ENCODE peak calls at places on chromosomes 3 and 15, in five cellular contexts. G is HL-60, V is ovary, D is left ventricle myocardium inferior, K is tibial artery. R is an unnamed sample.

GRCh38 chr15:71278989-71279756 is 163.9 kb downstream of the THSD4 start:
- DNase-seq in G (peak), V (no peak), D (no peak), K (peak), R (peak)

GRCh38 chr15:51874751-51875644 is 45.5 kb downstream of the TMOD3 start:
- DNase-seq in G (no peak), V (no peak), D (no peak), K (no peak), R (peak)

GRCh38 chr15:79091204-79091867 is 756 bp upstream of the RASGRF1 start:
- DNase-seq in G (peak), V (no peak), D (no peak), K (peak), R (no peak)

GRCh38 chr3:121660356-121661171 is at the start of gene HCLS1:
- DNase-seq in G (peak), V (no peak), D (peak), K (no peak), R (peak)

GRCh38 chr3:159947220-159947619 is 41.4 kb upstream of the IL12A start:
- DNase-seq in G (no peak), V (no peak), D (no peak), K (no peak), R (no peak)

GRCh38 chr3:5053021-5053831 is 68.9 kb upstream of the ARL8B start:
- DNase-seq in G (peak), V (no peak), D (no peak), K (peak), R (no peak)

GRCh38 chr3:143433787-143434378 is 314.3 kb downstream of the CHST2 start:
- DNase-seq in G (no peak), V (no peak), D (no peak), K (no peak), R (no peak)

GRCh38 chr3:188088948-188089685 is 64.8 kb upstream of the LPP start:
- DNase-seq in G (peak), V (no peak), D (no peak), K (no peak), R (no peak)

GRCh38 chr3:178960191-178960590 is 111.4 kb downstream of the ZMAT3 start:
- DNase-seq in G (no peak), V (no peak), D (no peak), K (no peak), R (no peak)

GRCh38 chr15:74901612-74902063 is 5.0 kb downstream of the FAM219B start:
- DNase-seq in G (peak), V (peak), D (peak), K (peak), R (peak)

GRCh38 chr15:70098461-70099166 is 897 bp upstream of the TLE3 start:
- DNase-seq in G (no peak), V (peak), D (peak), K (peak), R (no peak)

GRCh38 chr3:45841380-45841700 is 579 bp downstream of the LZTFL1 start:
- DNase-seq in G (peak), V (peak), D (no peak), K (no peak), R (no peak)

GRCh38 chr3:122961146-122961545 is 66.4 kb downstream of the SEMA5B start:
- DNase-seq in G (no peak), V (no peak), D (no peak), K (no peak), R (no peak)

GRCh38 chr15:58222698-58223097 is 84.5 kb downstream of the AQP9 start:
- DNase-seq in G (no peak), V (no peak), D (no peak), K (no peak), R (no peak)

GRCh38 chr15:22955544-22956085 is 24.6 kb downstream of the CYFIP1 start:
- DNase-seq in G (peak), V (no peak), D (no peak), K (no peak), R (no peak)

GRCh38 chr15:99450896-99451358 is 114.9 kb upstream of the MEF2A start:
- DNase-seq in G (peak), V (peak), D (peak), K (peak), R (peak)

GRCh38 chr15:86555114-86555513 is 475.4 kb downstream of the AGBL1 start:
- DNase-seq in G (no peak), V (no peak), D (no peak), K (no peak), R (no peak)

GRCh38 chr15:92391640-92392039 is 2.0 kb upstream of the ST8SIA2 start:
- DNase-seq in G (no peak), V (no peak), D (no peak), K (no peak), R (no peak)

DNA sequence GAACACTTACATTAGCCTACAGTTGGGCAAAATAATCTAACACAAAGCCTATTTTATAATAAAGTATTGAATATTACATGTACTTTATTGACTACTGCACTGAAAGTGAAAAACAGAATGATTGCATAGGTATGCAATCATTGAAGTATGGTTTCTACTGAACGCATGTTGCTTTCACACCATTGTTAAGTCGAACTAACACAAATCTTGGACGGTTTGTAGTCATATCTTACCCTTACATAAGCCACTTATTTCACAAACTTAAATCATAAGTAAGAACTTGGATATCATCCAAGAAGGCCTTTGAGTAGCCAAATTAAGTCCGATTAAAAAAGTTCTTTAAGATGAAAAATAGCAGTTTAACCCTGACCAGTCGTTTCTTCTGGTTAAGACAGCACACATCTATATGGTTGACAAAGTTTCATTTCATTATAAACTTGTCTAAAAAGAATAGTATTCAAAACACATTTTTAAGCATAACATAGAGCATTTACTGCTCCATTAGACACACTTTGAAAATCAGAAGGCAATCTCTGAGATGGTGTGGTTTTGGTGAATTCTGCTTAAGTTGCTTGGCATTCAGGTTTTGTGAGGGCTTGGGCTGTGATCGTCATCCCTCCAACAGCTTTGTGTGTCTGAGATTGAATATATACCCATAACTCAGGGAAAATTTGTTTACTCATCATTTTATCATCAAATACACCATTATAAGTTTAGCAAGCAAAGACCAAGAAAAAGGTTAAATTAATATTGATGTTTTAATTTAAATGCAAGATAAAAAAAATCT is 92.1 kb downstream of the NFKBIZ start:
- DNase-seq in G (no peak), V (no peak), D (no peak), K (no peak), R (no peak)
- H3K4me3 ChIP-seq in G (no peak), V (no peak), D (no peak), K (no peak), R (no peak)

GRCh38 chr15:45784656-45785055 is 149.8 kb downstream of the SQOR start:
- DNase-seq in G (no peak), V (no peak), D (no peak), K (no peak), R (no peak)

GRCh38 chr15:45776772-45777171 is 141.9 kb downstream of the SQOR start:
- DNase-seq in G (no peak), V (no peak), D (no peak), K (no peak), R (no peak)

GRCh38 chr15:45785897-45786296 is 151.1 kb downstream of the SQOR start:
- DNase-seq in G (no peak), V (no peak), D (no peak), K (no peak), R (no peak)

GRCh38 chr15:45777781-45778180 is 143.0 kb downstream of the SQOR start:
- DNase-seq in G (no peak), V (no peak), D (no peak), K (no peak), R (no peak)

DNA sequence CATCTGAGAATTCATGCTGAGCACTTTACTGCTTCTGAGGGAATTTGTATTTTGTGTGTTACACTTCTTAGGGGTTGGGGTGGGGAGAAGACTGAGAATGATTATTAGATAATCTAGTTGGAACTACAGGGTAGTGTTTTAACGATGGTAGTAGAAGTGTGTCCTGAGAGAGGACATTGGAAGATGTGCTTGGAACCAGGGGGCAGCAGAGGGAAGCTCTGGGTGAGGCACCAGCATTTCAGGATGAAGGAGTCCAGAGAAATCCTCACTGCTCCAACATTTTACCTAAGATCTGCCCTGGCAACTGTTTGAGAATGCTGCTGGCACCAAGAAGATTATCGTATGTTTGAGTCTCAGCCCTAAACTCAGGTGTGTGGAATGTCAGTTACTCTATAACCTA is 145.5 kb downstream of the SQOR start:
- DNase-seq in G (no peak), V (no peak), D (no peak), K (no peak), R (no peak)
- TF ChIP-seq CTCF in G (no peak), V (no peak), D (no peak), K (no peak), R (no peak)

GRCh38 chr15:39503526-39503925 is 77.4 kb upstream of the THBS1 start:
- DNase-seq in G (no peak), V (no peak), D (no peak), K (no peak), R (no peak)

GRCh38 chr15:39501366-39501765 is 79.5 kb upstream of the THBS1 start:
- DNase-seq in G (no peak), V (no peak), D (no peak), K (no peak), R (no peak)

GRCh38 chr15:39502048-39502447 is 78.8 kb upstream of the THBS1 start:
- DNase-seq in G (no peak), V (no peak), D (no peak), K (no peak), R (no peak)

GRCh38 chr15:39504812-39505211 is 76.1 kb upstream of the THBS1 start:
- DNase-seq in G (no peak), V (no peak), D (no peak), K (no peak), R (no peak)

GRCh38 chr15:39502616-39503195 is 78.2 kb upstream of the THBS1 start:
- DNase-seq in G (no peak), V (no peak), D (no peak), K (no peak), R (no peak)
- H3K27ac ChIP-seq in G (no peak), V (peak), D (no peak), K (no peak), R (no peak)

DNA sequence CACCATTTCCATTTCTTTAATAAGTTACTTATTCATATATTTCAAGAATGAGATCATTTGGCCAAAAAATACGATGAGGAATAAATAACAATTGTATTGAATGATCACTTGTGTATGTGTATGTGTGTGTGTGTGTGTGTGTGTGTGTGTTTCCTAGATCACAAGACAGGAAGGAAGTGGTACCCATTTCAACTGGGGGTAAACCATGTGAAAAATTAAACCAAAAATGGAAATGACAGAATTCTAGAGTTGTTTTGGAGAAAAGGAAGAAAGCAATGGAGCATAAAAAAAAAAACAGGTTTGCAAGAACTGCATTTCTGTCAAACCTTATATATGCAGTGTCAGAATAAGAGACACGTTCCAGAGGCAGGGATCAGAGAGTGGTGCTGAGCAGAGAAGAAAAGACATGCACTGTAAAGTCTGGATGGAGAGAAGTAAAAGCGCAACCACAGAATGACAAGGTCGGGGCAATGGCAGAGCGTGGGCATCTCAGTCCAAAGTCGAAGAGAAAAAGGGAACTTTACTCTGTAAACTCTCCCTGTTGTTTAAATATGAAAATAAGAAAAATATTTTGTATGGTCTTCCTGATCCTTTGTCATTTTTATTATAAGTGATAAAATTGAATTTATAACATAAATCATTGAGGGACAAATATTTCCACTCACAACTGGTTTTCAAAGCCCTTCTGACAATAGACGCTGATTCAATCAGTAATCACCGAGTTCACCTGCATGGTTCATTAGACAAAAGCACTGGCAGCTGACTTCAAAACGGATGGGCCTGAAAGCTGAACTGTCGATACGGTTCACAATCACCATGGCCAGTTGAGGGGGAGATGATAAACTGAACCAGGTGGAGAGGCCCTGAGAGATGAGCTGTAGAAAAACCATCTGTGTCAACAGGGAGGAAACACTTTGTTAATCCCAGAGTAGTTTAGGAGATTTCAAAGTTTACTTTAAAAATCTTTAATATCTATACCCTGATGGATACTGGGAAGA is 75.4 kb downstream of the PEX5L start:
- DNase-seq in G (no peak), V (no peak), D (no peak), K (no peak), R (no peak)
- H3K4me3 ChIP-seq in G (no peak), V (no peak), D (no peak), K (no peak), R (no peak)

GRCh38 chr3:53230789-53231188 is 25.0 kb downstream of the TKT start:
- DNase-seq in G (no peak), V (no peak), D (no peak), K (peak), R (no peak)

GRCh38 chr3:53229606-53230005 is 26.2 kb downstream of the TKT start:
- DNase-seq in G (no peak), V (no peak), D (no peak), K (peak), R (no peak)

GRCh38 chr3:53232641-53233377 is 23.0 kb downstream of the TKT start:
- DNase-seq in G (no peak), V (no peak), D (peak), K (no peak), R (no peak)

GRCh38 chr3:53230041-53230621 is 25.7 kb downstream of the TKT start:
- DNase-seq in G (no peak), V (no peak), D (no peak), K (no peak), R (no peak)

DNA sequence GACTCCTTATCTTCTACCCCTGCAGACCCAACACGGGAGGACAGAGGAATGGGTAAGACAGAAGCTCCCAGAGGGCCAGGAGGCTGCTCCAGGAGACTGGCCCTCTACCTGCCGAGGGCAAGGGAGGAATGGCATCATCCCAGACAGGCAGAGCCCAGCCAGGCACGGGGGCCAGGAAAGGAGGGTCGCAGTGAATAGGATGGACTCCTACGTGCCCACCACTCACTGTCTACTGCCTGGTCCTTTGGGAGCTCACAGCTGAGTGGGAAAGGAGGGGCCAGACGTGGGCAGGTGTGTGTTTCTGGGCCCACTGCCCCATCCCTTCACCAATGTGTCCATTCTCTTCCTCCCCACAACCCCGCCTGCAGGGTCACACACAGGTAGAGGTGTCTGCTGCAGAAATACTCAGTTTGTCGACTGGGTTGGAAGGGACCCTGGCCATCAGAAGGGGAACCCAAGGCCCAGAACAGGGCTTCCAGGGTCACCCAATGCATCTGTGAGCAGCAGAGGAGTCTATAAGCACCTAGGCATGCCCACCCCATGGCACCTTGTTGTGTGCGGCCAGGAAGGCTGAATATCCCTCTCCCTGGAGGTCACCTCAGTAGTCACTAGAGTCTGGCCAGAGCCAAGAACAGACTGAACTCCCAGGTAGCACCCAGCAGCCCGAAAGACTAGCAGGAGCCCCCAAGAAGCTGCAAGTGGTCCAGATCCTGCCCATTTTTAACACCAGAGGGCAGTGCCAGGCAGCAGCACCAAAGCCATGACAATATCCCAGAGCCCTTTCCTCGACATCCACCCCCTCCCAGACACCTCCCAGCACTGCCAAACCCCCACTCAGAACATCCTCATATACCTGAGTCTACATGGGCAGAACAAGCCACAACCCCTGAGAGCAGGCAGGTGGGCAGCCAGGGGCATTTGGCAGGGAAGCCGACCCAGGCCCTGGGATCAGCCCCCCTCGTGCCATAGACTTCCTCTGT is 24.0 kb downstream of the TKT start:
- DNase-seq in G (no peak), V (peak), D (peak), K (peak), R (no peak)
- TF ChIP-seq CTCF in G (no peak), V (no peak), D (peak), K (no peak), R (no peak)

GRCh38 chr3:28101672-28102071 is 139.7 kb upstream of the CMC1 start:
- DNase-seq in G (no peak), V (no peak), D (no peak), K (no peak), R (no peak)
- H3K27ac ChIP-seq in G (no peak), V (no peak), D (no peak), K (no peak), R (no peak)

R was measured in right atrium auricular region.